ENCODE peak calls at places on chromosomes 6 and 20, in five cellular contexts. One of them, this sample, is unnamed.
A peak's percentile ranks its signal among the peaks of the same experiment; 100 is the strongest.

GRCh38 chr6:3294921-3295871 is 36.4 kb downstream of the PSMG4 start:
- DNase-seq in ovary: no peak
- DNase-seq in activated CD4-positive, CD25-positive, alpha-beta regulatory T cell: no peak
- DNase-seq in activated naive CD4-positive, alpha-beta T cell treated with anti-CD3 and anti-CD28 coated beads, Interleukin-2, amount 10 ng/mL, durations not matched to agents 7 days and 5 days: peak; percentile 17
- DNase-seq in B cell: no peak
- DNase-seq in this sample: no peak

GRCh38 chr6:72042088-72042487 is 155.7 kb downstream of the RIMS1 start:
- DNase-seq in B cell: no peak
- DNase-seq in activated naive CD4-positive, alpha-beta T cell treated with anti-CD3 and anti-CD28 coated beads, Interleukin-2, amount 10 ng/mL, durations not matched to agents 7 days and 5 days: no peak
- DNase-seq in ovary: no peak
- DNase-seq in activated CD4-positive, CD25-positive, alpha-beta regulatory T cell: no peak
- DNase-seq in this sample: no peak

GRCh38 chr6:71965404-71965803 is 79.1 kb downstream of the RIMS1 start:
- DNase-seq in ovary: no peak
- DNase-seq in B cell: no peak
- DNase-seq in activated naive CD4-positive, alpha-beta T cell treated with anti-CD3 and anti-CD28 coated beads, Interleukin-2, amount 10 ng/mL, durations not matched to agents 7 days and 5 days: no peak
- DNase-seq in activated CD4-positive, CD25-positive, alpha-beta regulatory T cell: no peak
- DNase-seq in this sample: no peak

GRCh38 chr20:31542201-31542842 is 28.1 kb downstream of the HM13 start:
- DNase-seq in ovary: no peak
- DNase-seq in activated CD4-positive, CD25-positive, alpha-beta regulatory T cell: no peak
- DNase-seq in B cell: no peak
- DNase-seq in activated naive CD4-positive, alpha-beta T cell treated with anti-CD3 and anti-CD28 coated beads, Interleukin-2, amount 10 ng/mL, durations not matched to agents 7 days and 5 days: no peak
- DNase-seq in this sample: no peak

GRCh38 chr6:21769405-21769851 is 175.9 kb downstream of the SOX4 start:
- DNase-seq in activated CD4-positive, CD25-positive, alpha-beta regulatory T cell: no peak
- DNase-seq in ovary: no peak
- DNase-seq in activated naive CD4-positive, alpha-beta T cell treated with anti-CD3 and anti-CD28 coated beads, Interleukin-2, amount 10 ng/mL, durations not matched to agents 7 days and 5 days: no peak
- DNase-seq in B cell: no peak
- DNase-seq in this sample: no peak

GRCh38 chr6:136113736-136114173 is 136.4 kb downstream of the MTFR2 start:
- DNase-seq in ovary: no peak
- DNase-seq in B cell: no peak
- DNase-seq in activated CD4-positive, CD25-positive, alpha-beta regulatory T cell: no peak
- DNase-seq in activated naive CD4-positive, alpha-beta T cell treated with anti-CD3 and anti-CD28 coated beads, Interleukin-2, amount 10 ng/mL, durations not matched to agents 7 days and 5 days: no peak
- DNase-seq in this sample: no peak

GRCh38 chr6:165959627-165960026 is 208.0 kb downstream of the TBXT start:
- DNase-seq in ovary: no peak
- DNase-seq in activated CD4-positive, CD25-positive, alpha-beta regulatory T cell: no peak
- DNase-seq in activated naive CD4-positive, alpha-beta T cell treated with anti-CD3 and anti-CD28 coated beads, Interleukin-2, amount 10 ng/mL, durations not matched to agents 7 days and 5 days: no peak
- DNase-seq in B cell: no peak
- DNase-seq in this sample: no peak

GRCh38 chr6:5260661-5261544 is at the start of the genes FARS2 and LYRM4:
- DNase-seq in activated naive CD4-positive, alpha-beta T cell treated with anti-CD3 and anti-CD28 coated beads, Interleukin-2, amount 10 ng/mL, durations not matched to agents 7 days and 5 days: peak; percentile 91
- DNase-seq in ovary: peak; percentile 93
- DNase-seq in B cell: peak; percentile 95
- DNase-seq in activated CD4-positive, CD25-positive, alpha-beta regulatory T cell: peak; percentile 83
- DNase-seq in this sample: peak; percentile 70

GRCh38 chr20:25245461-25245860 is 2.4 kb upstream of the PYGB start:
- DNase-seq in activated CD4-positive, CD25-positive, alpha-beta regulatory T cell: no peak
- DNase-seq in ovary: no peak
- DNase-seq in activated naive CD4-positive, alpha-beta T cell treated with anti-CD3 and anti-CD28 coated beads, Interleukin-2, amount 10 ng/mL, durations not matched to agents 7 days and 5 days: no peak
- DNase-seq in B cell: no peak
- DNase-seq in this sample: no peak

GRCh38 chr6:121520337-121521163 is 85.1 kb downstream of the GJA1 start:
- DNase-seq in activated CD4-positive, CD25-positive, alpha-beta regulatory T cell: no peak
- DNase-seq in activated naive CD4-positive, alpha-beta T cell treated with anti-CD3 and anti-CD28 coated beads, Interleukin-2, amount 10 ng/mL, durations not matched to agents 7 days and 5 days: no peak
- DNase-seq in B cell: no peak
- DNase-seq in ovary: no peak
- DNase-seq in this sample: no peak

GRCh38 chr6:142074516-142074915 is 58.2 kb upstream of the GJE1 start:
- DNase-seq in activated naive CD4-positive, alpha-beta T cell treated with anti-CD3 and anti-CD28 coated beads, Interleukin-2, amount 10 ng/mL, durations not matched to agents 7 days and 5 days: no peak
- DNase-seq in activated CD4-positive, CD25-positive, alpha-beta regulatory T cell: no peak
- DNase-seq in B cell: no peak
- DNase-seq in ovary: no peak
- DNase-seq in this sample: no peak

GRCh38 chr6:21309791-21310190 is 283.8 kb upstream of the SOX4 start:
- DNase-seq in ovary: no peak
- DNase-seq in activated CD4-positive, CD25-positive, alpha-beta regulatory T cell: no peak
- DNase-seq in activated naive CD4-positive, alpha-beta T cell treated with anti-CD3 and anti-CD28 coated beads, Interleukin-2, amount 10 ng/mL, durations not matched to agents 7 days and 5 days: no peak
- DNase-seq in B cell: no peak
- DNase-seq in this sample: no peak

GRCh38 chr20:41619360-41620115 is 1.4 kb upstream of the CHD6 start:
- DNase-seq in activated CD4-positive, CD25-positive, alpha-beta regulatory T cell: no peak
- DNase-seq in ovary: no peak
- DNase-seq in activated naive CD4-positive, alpha-beta T cell treated with anti-CD3 and anti-CD28 coated beads, Interleukin-2, amount 10 ng/mL, durations not matched to agents 7 days and 5 days: no peak
- DNase-seq in B cell: peak; percentile 7
- DNase-seq in this sample: no peak

GRCh38 chr6:146775227-146775626 is 176.5 kb downstream of the ADGB start:
- DNase-seq in activated naive CD4-positive, alpha-beta T cell treated with anti-CD3 and anti-CD28 coated beads, Interleukin-2, amount 10 ng/mL, durations not matched to agents 7 days and 5 days: no peak
- DNase-seq in B cell: no peak
- DNase-seq in activated CD4-positive, CD25-positive, alpha-beta regulatory T cell: no peak
- DNase-seq in ovary: no peak
- DNase-seq in this sample: no peak

GRCh38 chr20:41150664-41151063 is 13.3 kb downstream of the PLCG1 start:
- DNase-seq in activated CD4-positive, CD25-positive, alpha-beta regulatory T cell: no peak
- DNase-seq in activated naive CD4-positive, alpha-beta T cell treated with anti-CD3 and anti-CD28 coated beads, Interleukin-2, amount 10 ng/mL, durations not matched to agents 7 days and 5 days: peak; percentile 51
- DNase-seq in ovary: no peak
- DNase-seq in B cell: peak; percentile 31
- DNase-seq in this sample: no peak

GRCh38 chr6:106226676-106227075 is 98.9 kb downstream of the ATG5 start:
- DNase-seq in activated naive CD4-positive, alpha-beta T cell treated with anti-CD3 and anti-CD28 coated beads, Interleukin-2, amount 10 ng/mL, durations not matched to agents 7 days and 5 days: no peak
- DNase-seq in B cell: no peak
- DNase-seq in activated CD4-positive, CD25-positive, alpha-beta regulatory T cell: no peak
- DNase-seq in ovary: no peak
- DNase-seq in this sample: no peak

This sample was measured in GM19239.